ENCODE peak calls at places on chromosomes 13 and 19, in eight cellular contexts. X is GM23338, O is mesenchymal stem cell, A is hepatocyte, M is Karpas-422, J is neuronal stem cell, K is astrocyte, P is MM.1S. F is an unnamed sample.

GRCh38 chr19:4977299-4978174 is 8.6 kb downstream of the KDM4B start:
- DNase-seq in X (no peak), J (no peak), M (no peak), K (peak; percentile 95), A (no peak), O (peak; percentile 92), P (no peak), F (no peak)

GRCh38 chr13:29902632-29903305 is 52.4 kb upstream of the UBL3 start:
- DNase-seq in A (no peak), O (no peak), P (no peak), K (no peak), J (no peak), M (no peak), X (no peak), F (no peak)

GRCh38 chr19:18340990-18341868 is 831 bp downstream of the PGPEP1 start:
- DNase-seq in M (peak; percentile 81), J (no peak), A (peak; percentile 68), X (peak; percentile 47), K (peak; percentile 22), P (peak; percentile 66), O (peak; percentile 68), F (peak; percentile 39)

GRCh38 chr19:16319466-16319865 is 5.2 kb upstream of the KLF2 start:
- DNase-seq in M (no peak), J (no peak), O (peak; percentile 43), P (no peak), X (no peak), A (no peak), K (no peak), F (no peak)

GRCh38 chr19:49327878-49328544 is 3.0 kb upstream of the SLC6A16 start:
- DNase-seq in A (no peak), M (peak; percentile 96), K (no peak), J (no peak), X (peak; percentile 85), O (peak; percentile 32), P (peak; percentile 58), F (peak; percentile 30)

GRCh38 chr19:15173746-15174404 is 26.9 kb downstream of the NOTCH3 start:
- DNase-seq in X (peak; percentile 49), M (peak; percentile 80), P (peak; percentile 40), K (no peak), J (no peak), O (no peak), A (no peak), F (no peak)

GRCh38 chr19:13190781-13191540 is 40.8 kb downstream of the IER2 start:
- DNase-seq in J (no peak), P (no peak), M (no peak), O (no peak), A (peak; percentile 76), K (no peak), X (no peak), F (no peak)

GRCh38 chr13:73715910-73716257 is 418.3 kb downstream of the KLF12 start:
- DNase-seq in O (no peak), K (no peak), X (no peak), P (peak; percentile 51), A (no peak), M (no peak), J (no peak), F (no peak)

GRCh38 chr19:56712609-56713008 is 41.1 kb upstream of the ZNF835 start:
- DNase-seq in A (no peak), X (no peak), K (no peak), J (peak; percentile 42), M (no peak), P (no peak), O (no peak), F (no peak)

GRCh38 chr13:110625771-110626321 is 10.5 kb downstream of the NAXD start:
- DNase-seq in X (no peak), A (peak; percentile 85), J (no peak), P (no peak), O (no peak), K (no peak), M (no peak), F (no peak)

GRCh38 chr13:39266426-39266825 is 228.2 kb downstream of the NHLRC3 start:
- DNase-seq in K (no peak), J (no peak), P (no peak), O (no peak), M (no peak), A (no peak), X (no peak), F (no peak)

GRCh38 chr19:38793671-38794070 is 4.7 kb downstream of the LGALS7B start:
- DNase-seq in M (no peak), J (no peak), P (no peak), K (no peak), X (no peak), O (no peak), A (no peak), F (no peak)

GRCh38 chr19:8393192-8393870 is 3.2 kb downstream of the RAB11B start:
- DNase-seq in O (no peak), J (no peak), K (no peak), X (no peak), P (no peak), A (no peak), M (no peak), F (no peak)

DNA sequence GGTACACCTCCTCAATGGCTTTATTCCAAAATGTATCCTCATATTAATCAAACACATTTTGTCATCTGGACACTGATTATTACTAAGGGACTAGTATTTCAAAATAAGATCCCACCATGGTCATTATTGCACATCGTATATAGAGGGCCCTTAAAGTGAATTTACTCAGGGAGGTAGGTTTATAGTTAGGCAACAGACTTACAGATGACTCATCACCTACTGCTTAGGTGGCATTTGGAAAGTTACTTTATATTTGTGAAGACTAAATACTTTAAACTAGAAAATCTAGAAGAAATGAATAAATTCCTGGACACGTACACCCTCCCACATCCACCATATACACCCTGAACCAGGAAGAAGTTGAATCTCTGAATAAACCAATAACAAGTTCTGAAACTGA is 353.0 kb downstream of the KCTD12 start:
- DNase-seq in P (no peak), M (no peak), X (no peak), A (no peak), J (no peak), O (peak; percentile 36), K (no peak), F (no peak)
- H3K27ac ChIP-seq in P (no peak overlapping the region), M (no peak overlapping the region), X (no peak overlapping the region), A (no peak overlapping the region), J (no peak overlapping the region), O (no peak overlapping the region), K (no peak overlapping the region), F (no peak overlapping the region)

DNA sequence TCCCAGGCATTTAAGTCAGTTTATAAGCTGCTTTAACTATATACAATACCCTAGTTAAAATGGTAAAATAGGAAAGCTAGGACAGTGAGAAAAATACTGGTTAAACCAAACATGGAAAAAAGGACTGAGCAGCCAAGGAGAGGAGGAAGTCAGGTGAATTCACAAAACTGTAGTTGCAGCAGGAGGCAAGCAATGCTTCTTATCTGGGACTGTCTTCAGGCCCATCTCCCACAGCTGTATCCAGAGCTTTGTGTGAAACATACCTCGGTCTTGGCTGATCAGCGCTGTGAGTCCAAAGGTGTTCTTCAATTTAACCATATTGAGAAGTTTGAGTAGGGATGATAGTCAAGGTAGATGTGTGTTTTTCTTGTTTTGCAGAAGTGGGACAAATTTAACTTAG is 15.7 kb upstream of the SUPT20H start:
- DNase-seq in J (no peak), P (no peak), K (no peak), X (peak; percentile 8), O (no peak), M (no peak), A (no peak), F (no peak)
- H2AFZ ChIP-seq in J (no peak overlapping the region), P (no peak overlapping the region), K (peak overlapping the region; percentile 39), X (peak overlapping the region; percentile 45), O (no peak overlapping the region), M (no peak overlapping the region), A (no peak overlapping the region), F (peak overlapping the region; percentile 59)

GRCh38 chr19:54024660-54025059 is 33.2 kb downstream of the CACNG6 start:
- DNase-seq in J (no peak), M (no peak), K (no peak), P (no peak), O (no peak), A (no peak), X (no peak), F (no peak)

GRCh38 chr19:54021363-54021762 is 29.9 kb downstream of the CACNG6 start:
- DNase-seq in X (no peak), O (no peak), K (no peak), M (no peak), A (no peak), J (no peak), P (no peak), F (no peak)

GRCh38 chr19:54017266-54017665 is 25.8 kb downstream of the CACNG6 start:
- DNase-seq in J (no peak), A (no peak), X (peak; percentile 56), P (no peak), O (peak; percentile 19), K (peak; percentile 54), M (no peak), F (no peak)

GRCh38 chr19:54023191-54023590 is 31.8 kb downstream of the CACNG6 start:
- DNase-seq in O (no peak), X (no peak), K (no peak), M (no peak), A (no peak), J (no peak), P (no peak), F (no peak)

DNA sequence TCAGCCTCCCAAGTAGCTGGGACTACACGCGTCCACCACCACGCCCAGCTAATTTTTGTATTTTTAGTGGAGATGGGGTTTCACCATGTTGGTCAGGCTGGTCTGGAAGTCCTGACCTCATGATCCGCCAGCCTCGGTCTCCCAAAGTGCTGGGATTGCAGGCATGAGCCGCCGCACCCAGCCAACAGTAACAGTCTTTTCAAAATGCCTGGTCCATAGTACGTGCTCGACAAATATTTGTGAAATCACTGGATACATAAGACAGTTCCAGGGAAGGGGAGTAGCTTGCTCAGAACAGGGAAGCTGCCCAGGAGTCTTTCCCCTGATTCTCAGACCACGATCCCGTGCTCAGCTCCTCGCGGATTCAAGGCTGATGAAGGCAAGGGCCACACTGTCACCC is 30.5 kb downstream of the CACNG6 start:
- DNase-seq in O (no peak), A (no peak), P (no peak), K (no peak), J (no peak), M (no peak), X (no peak), F (no peak)
- H3K27ac ChIP-seq in O (no peak overlapping the region), A (no peak overlapping the region), P (no peak overlapping the region), K (no peak overlapping the region), J (no peak overlapping the region), M (no peak overlapping the region), X (no peak overlapping the region), F (no peak overlapping the region)

GRCh38 chr13:86569119-86569518 is 769.9 kb upstream of the SLITRK6 start:
- DNase-seq in X (no peak), K (peak; percentile 28), M (no peak), J (no peak), O (peak; percentile 17), A (no peak), P (no peak), F (no peak)

GRCh38 chr13:86567119-86567518 is 767.9 kb upstream of the SLITRK6 start:
- DNase-seq in O (no peak), X (peak; percentile 58), P (no peak), M (no peak), K (no peak), A (peak; percentile 8), J (no peak), F (peak; percentile 36)

GRCh38 chr13:86569974-86570373 is 770.8 kb upstream of the SLITRK6 start:
- DNase-seq in M (no peak), A (no peak), K (no peak), O (no peak), J (no peak), P (no peak), X (no peak), F (no peak)

DNA sequence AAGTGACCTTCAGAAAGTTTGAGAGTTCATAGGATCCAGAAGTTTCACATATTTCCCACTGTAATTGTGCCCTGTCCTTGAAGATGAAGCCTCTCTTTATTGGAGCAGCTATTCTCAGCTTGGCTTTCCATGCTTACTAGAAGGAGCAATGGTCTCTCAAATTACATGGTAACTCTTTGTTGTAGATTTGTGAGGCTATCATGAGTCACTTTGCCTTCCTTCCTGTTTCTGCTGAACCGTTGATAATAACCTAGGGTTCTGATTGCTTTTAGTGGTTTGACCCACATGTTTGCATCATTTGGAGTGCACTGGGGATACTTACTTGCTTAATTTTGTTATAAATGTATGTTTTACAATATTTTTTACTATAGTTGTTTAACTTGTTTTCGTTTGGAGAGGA is 772.9 kb upstream of the SLITRK6 start:
- DNase-seq in A (no peak), M (no peak), J (no peak), X (no peak), P (no peak), K (peak; percentile 65), O (peak; percentile 39), F (no peak)
- H2AFZ ChIP-seq in A (no peak overlapping the region), M (peak overlapping the region; percentile 77), J (peak overlapping the region; percentile 62), X (peak overlapping the region; percentile 53), P (no peak overlapping the region), K (no peak overlapping the region), O (no peak overlapping the region), F (no peak overlapping the region)

F was measured in neural progenitor cell.